ENCODE peak calls at places on chromosomes 6 and 20, in nine cellular contexts. A is NCI-H1436 treated with DMSO at 0.1 percent for 48 hours; O is NCI-H1092; L is stimulated activated CD4-positive, alpha-beta T cell treated with anti-CD3 and anti-CD28 coated beads, Interleukin-4, amount 100 ng/mL, for 48 hours; Z is mesenchymal stem cell; H is stimulated activated naive B cell treated with anti-CD40 and anti-IgM and Interleukin-4, amounts not matched to agents 10 μg/mL and 1 μg/mL and 100 μg/mL, for 72 hours; R is activated T-helper 1 cell treated with anti-CD3 and anti-CD28 coated beads, Interleukin-12 subunit alpha, Interleukin-12 subunit beta, Interleukin-2, Interleukin-4 antibody, amounts not matched to agents 30 ng/mL and 10 ng/mL and 1 ng/mL, durations not matched to agents 14 hours and 24 hours and 36 hours; T is brain microvascular endothelial cell; I is activated CD8-positive, alpha-beta memory T cell treated with anti-CD3 and anti-CD28 coated beads, Interleukin-2, amount 50 U/mL, for 4 hours. U is an unnamed sample.

GRCh38 chr6:138231399-138231886 is 13.2 kb upstream of the PBOV1 start:
- DNase-seq in T (no peak), Z (peak), R (no peak), H (no peak), A (peak), O (peak), I (no peak), L (no peak), U (peak)

GRCh38 chr20:62122659-62123449 is 579 bp downstream of the LSM14B start:
- DNase-seq in T (no peak), A (no peak), H (peak), O (peak), L (no peak), I (peak), Z (peak), R (peak), U (peak)

GRCh38 chr6:45836984-45837383 is 178.7 kb downstream of the CLIC5 start:
- DNase-seq in R (no peak), O (no peak), T (no peak), I (no peak), A (no peak), H (no peak), L (no peak), Z (no peak), U (no peak)

GRCh38 chr6:136030131-136030530 is 178.6 kb downstream of the PDE7B start:
- DNase-seq in I (no peak), O (no peak), T (no peak), H (no peak), L (no peak), Z (no peak), A (no peak), R (no peak), U (no peak)

GRCh38 chr6:142856857-142857608 is 87.9 kb downstream of the HIVEP2 start:
- DNase-seq in A (no peak), T (no peak), Z (no peak), R (peak), L (no peak), H (peak), I (no peak), O (no peak), U (no peak)

GRCh38 chr6:147126618-147127022 is 77.6 kb upstream of the STXBP5 start:
- DNase-seq in H (no peak), R (no peak), O (no peak), Z (peak), A (no peak), L (no peak), T (peak), I (no peak), U (no peak)

GRCh38 chr20:51258582-51259175 is 235.8 kb upstream of the KCNG1 start:
- DNase-seq in H (no peak), R (no peak), I (no peak), A (no peak), Z (peak), O (no peak), T (peak), L (no peak), U (peak)

GRCh38 chr20:38426006-38426405 is 9.1 kb downstream of the SNHG17 start:
- DNase-seq in Z (peak), H (no peak), O (no peak), I (no peak), R (no peak), T (peak), A (no peak), L (no peak), U (peak)